ENCODE peak calls at places on chromosomes 2 and 18, in nine cellular contexts. W is heart right ventricle; G is IMR-90; P is AG20443; I is stimulated activated CD4-positive, alpha-beta T cell treated with anti-CD3 and anti-CD28 coated beads, Interleukin-15, amount 100 ng/mL, for 24 hours; Q is tibial nerve; H is caudate nucleus; L is lower lobe of right lung; K is nephron progenitor cell. X is an unnamed sample.
A peak's percentile ranks its signal among the peaks of the same experiment; 100 is the strongest.

GRCh38 chr18:54444309-54444914 is 86.7 kb downstream of the C18orf54 start:
- DNase-seq in H (peak; percentile 45), L (no peak), K (peak; percentile 71), P (peak; percentile 63), I (peak; percentile 44), W (peak; percentile 19), Q (no peak), G (peak; percentile 61), X (peak; percentile 65)

GRCh38 chr2:3265981-3266726 is 111.5 kb downstream of the EIPR1 start:
- DNase-seq in I (no peak), P (no peak), K (no peak), Q (no peak), H (no peak), W (no peak), L (no peak), G (no peak), X (no peak)

GRCh38 chr18:42649636-42650035 is 465.8 kb downstream of the RIT2 start:
- DNase-seq in I (no peak), H (no peak), P (no peak), L (no peak), G (no peak), K (no peak), Q (no peak), W (no peak), X (peak; percentile 6)

GRCh38 chr2:206800501-206801416 is 35.4 kb downstream of the FASTKD2 start:
- DNase-seq in G (peak; percentile 76), I (peak; percentile 51), K (peak; percentile 61), P (peak; percentile 78), Q (peak; percentile 40), W (peak; percentile 21), H (peak; percentile 78), L (peak; percentile 50), X (peak; percentile 87)

GRCh38 chr2:194044321-194044720 is 1612.7 kb upstream of the SLC39A10 start:
- DNase-seq in Q (no peak), H (no peak), P (no peak), K (no peak), W (no peak), L (no peak), I (no peak), G (no peak), X (no peak)

GRCh38 chr2:144605232-144605631 is 85.3 kb upstream of the ZEB2 start:
- DNase-seq in K (no peak), W (no peak), Q (no peak), G (no peak), P (no peak), L (no peak), I (no peak), H (no peak), X (no peak)

GRCh38 chr2:155169317-155169716 is 470.8 kb downstream of the KCNJ3 start:
- DNase-seq in L (no peak), I (no peak), G (no peak), P (no peak), K (no peak), Q (no peak), W (no peak), H (no peak), X (no peak)

GRCh38 chr2:169468841-169469240 is 10.5 kb upstream of the BBS5 start:
- DNase-seq in H (no peak), I (no peak), K (no peak), W (no peak), L (no peak), G (no peak), Q (no peak), P (no peak), X (no peak)

GRCh38 chr2:54760310-54760709 is 36.8 kb downstream of the EML6 start:
- DNase-seq in Q (no peak), H (no peak), G (no peak), W (no peak), I (no peak), L (no peak), K (no peak), P (no peak), X (no peak)

GRCh38 chr2:137133231-137133630 is 367.9 kb downstream of the THSD7B start:
- DNase-seq in W (no peak), P (no peak), L (no peak), I (no peak), G (no peak), K (no peak), H (no peak), Q (no peak), X (no peak)

GRCh38 chr2:45293182-45293581 is 283.9 kb upstream of the SIX2 start:
- DNase-seq in K (no peak), I (no peak), Q (no peak), L (no peak), W (no peak), P (peak; percentile 35), H (no peak), G (peak; percentile 59), X (peak; percentile 51)

GRCh38 chr18:60377778-60378469 is 5.3 kb upstream of the MC4R start:
- DNase-seq in G (no peak), K (no peak), P (no peak), Q (no peak), H (no peak), W (no peak), I (no peak), L (no peak), X (no peak)

GRCh38 chr2:213544940-213545339 is 260.7 kb downstream of the SPAG16 start:
- DNase-seq in Q (no peak), H (no peak), L (no peak), K (no peak), G (no peak), P (no peak), W (no peak), I (no peak), X (no peak)

GRCh38 chr18:6795307-6795706 is 65.8 kb downstream of the ARHGAP28 start:
- DNase-seq in I (no peak), K (no peak), H (no peak), P (no peak), G (peak; percentile 73), L (no peak), W (no peak), Q (no peak), X (peak; percentile 11)

GRCh38 chr2:227033471-227034148 is 130.4 kb downstream of the COL4A4 start:
- DNase-seq in W (peak; percentile 36), P (peak; percentile 82), H (no peak), G (peak; percentile 32), K (peak; percentile 60), L (peak; percentile 50), I (peak; percentile 46), Q (no peak), X (peak; percentile 72)

GRCh38 chr2:239773377-239774141 is 251.6 kb downstream of the NDUFA10 start:
- DNase-seq in Q (no peak), I (no peak), P (no peak), G (no peak), K (no peak), H (no peak), L (no peak), W (no peak), X (no peak)

GRCh38 chr2:69082430-69082997 is 69.5 kb downstream of the ANTXR1 start:
- DNase-seq in I (no peak), H (no peak), P (peak; percentile 61), L (peak; percentile 57), W (peak; percentile 32), Q (no peak), G (peak; percentile 90), K (no peak), X (peak; percentile 79)

GRCh38 chr2:107721178-107721577 is 105.5 kb upstream of the RGPD4 start:
- DNase-seq in W (no peak), K (no peak), G (no peak), P (no peak), I (no peak), L (no peak), H (no peak), Q (no peak), X (no peak)

GRCh38 chr18:9753863-9754262 is 45.8 kb downstream of the RAB31 start:
- DNase-seq in L (no peak), P (no peak), G (no peak), H (no peak), W (no peak), Q (no peak), I (no peak), K (no peak), X (peak; percentile 27)

GRCh38 chr2:131105950-131106801 is 1.0 kb downstream of the PLEKHB2 start:
- DNase-seq in P (peak; percentile 71), K (peak; percentile 5), Q (no peak), H (no peak), G (peak; percentile 53), W (no peak), I (peak; percentile 58), L (peak; percentile 58), X (peak; percentile 84)

GRCh38 chr2:74441690-74442482 is at the start of gene RTKN:
- DNase-seq in G (no peak), H (no peak), W (peak; percentile 42), P (no peak), I (peak; percentile 51), Q (peak; percentile 29), K (peak; percentile 69), L (peak; percentile 79), X (peak; percentile 41)

GRCh38 chr2:173210270-173211196 is 134.9 kb downstream of the MAP3K20 start:
- DNase-seq in Q (peak; percentile 48), W (peak; percentile 20), H (peak; percentile 16), P (peak; percentile 91), L (peak; percentile 45), G (peak; percentile 97), K (peak; percentile 57), I (peak; percentile 57), X (peak; percentile 98)

GRCh38 chr2:43040084-43040854 is 186.1 kb downstream of the ZFP36L2 start:
- DNase-seq in H (no peak), I (no peak), L (no peak), W (no peak), K (no peak), Q (no peak), G (no peak), P (no peak), X (peak; percentile 35)

GRCh38 chr2:127659408-127660290 is 13.7 kb downstream of the GPR17 start:
- DNase-seq in Q (no peak), I (no peak), L (peak; percentile 48), G (no peak), H (no peak), K (no peak), W (peak; percentile 68), P (no peak), X (no peak)